ENCODE peak calls at places on chromosomes 7 and 10, in five cellular contexts. J is fibroblast of mammary gland, F is A549, Z is Kasumi-1, X is GOT3. N is an unnamed sample.

GRCh38 chr10:61589547-61590243 is 73.0 kb upstream of the CABCOCO1 start:
- DNase-seq in F (no peak), J (peak; percentile 11), Z (peak; percentile 32), X (no peak), N (no peak)

GRCh38 chr7:76333388-76334101 is 25.2 kb downstream of the YWHAG start:
- DNase-seq in X (no peak), J (peak; percentile 40), F (no peak), Z (peak; percentile 85), N (no peak)

GRCh38 chr7:143889068-143889467 is 12.9 kb downstream of the TCAF1 start:
- DNase-seq in Z (no peak), F (no peak), J (no peak), X (no peak), N (no peak)

GRCh38 chr7:21429021-21429420 is 1.1 kb downstream of the SP4 start:
- DNase-seq in J (no peak), Z (peak; percentile 13), X (no peak), F (no peak), N (no peak)

GRCh38 chr10:125294109-125294508 is 133.7 kb upstream of the CTBP2 start:
- DNase-seq in J (no peak), F (no peak), X (no peak), Z (no peak), N (no peak)

GRCh38 chr7:129187681-129188371 is 607 bp upstream of the SMO start:
- DNase-seq in F (peak; percentile 35), X (no peak), Z (no peak), J (no peak), N (no peak)

GRCh38 chr7:101094791-101095375 is 9.6 kb downstream of the TRIM56 start:
- DNase-seq in J (peak; percentile 84), F (peak; percentile 60), Z (peak; percentile 18), X (no peak), N (no peak)

GRCh38 chr10:26491934-26492333 is 53.8 kb downstream of the APBB1IP start:
- DNase-seq in Z (no peak), F (no peak), X (no peak), J (peak; percentile 53), N (no peak)

GRCh38 chr7:460374-461117 is 59.1 kb downstream of the PDGFA start:
- DNase-seq in Z (no peak), F (no peak), X (no peak), J (peak; percentile 47), N (no peak)

GRCh38 chr7:111381590-111381989 is 180.7 kb downstream of the IMMP2L start:
- DNase-seq in F (no peak), X (no peak), J (no peak), Z (no peak), N (no peak)

GRCh38 chr7:220151-220841 is 27.9 kb downstream of the FAM20C start:
- DNase-seq in Z (no peak), F (no peak), J (peak; percentile 30), X (no peak), N (peak; percentile 32)

GRCh38 chr10:15236340-15236739 is 67.8 kb upstream of the NMT2 start:
- DNase-seq in X (no peak), F (no peak), J (peak; percentile 43), Z (no peak), N (no peak)

GRCh38 chr7:76296743-76297740 is 5.4 kb upstream of the HSPB1 start:
- DNase-seq in Z (no peak), X (no peak), F (no peak), J (peak; percentile 93), N (no peak)

GRCh38 chr7:4218481-4218880 is 463.6 kb upstream of the FOXK1 start:
- DNase-seq in J (no peak), Z (no peak), F (no peak), X (no peak), N (no peak)

GRCh38 chr7:128448751-128449300 is 6.9 kb upstream of the HILPDA start:
- DNase-seq in X (no peak), F (no peak), J (no peak), Z (no peak), N (no peak)